ENCODE peak calls at places on chromosomes 7 and 10, in eight cellular contexts. E is tibial nerve, L is fibroblast of pulmonary artery, A is GM12865, B is progenitor cell of endocrine pancreas, T is fibroblast of the aortic adventitia, W is lung, G is nephron progenitor cell. S is an unnamed sample.

GRCh38 chr7:64888901-64889685 is 14.0 kb upstream of the ZNF273 start:
- DNase-seq in E (no peak), B (no peak), A (no peak), T (peak), W (peak), G (peak), L (no peak), S (peak)

GRCh38 chr7:32594965-32595364 is 99.7 kb downstream of the AVL9 start:
- DNase-seq in A (no peak), T (no peak), E (no peak), W (no peak), B (no peak), G (no peak), L (no peak), S (no peak)

GRCh38 chr7:159027803-159028455 is 116.7 kb downstream of the VIPR2 start:
- DNase-seq in L (no peak), A (no peak), E (no peak), G (peak), B (no peak), W (no peak), T (no peak), S (no peak)

GRCh38 chr7:98130959-98131358 is 24.3 kb downstream of the LMTK2 start:
- DNase-seq in W (no peak), A (no peak), T (peak), L (no peak), G (no peak), E (no peak), B (no peak), S (no peak)

GRCh38 chr7:923108-924041 is 31.1 kb downstream of the ADAP1 start:
- DNase-seq in B (no peak), W (peak), G (peak), L (peak), E (peak), A (peak), T (no peak), S (no peak)

GRCh38 chr10:46553238-46554049 is 3.0 kb downstream of the GPRIN2 start:
- DNase-seq in B (peak), G (peak), A (no peak), W (peak), T (no peak), L (no peak), E (peak), S (peak)

GRCh38 chr10:129507216-129507615 is 40.2 kb downstream of the MGMT start:
- DNase-seq in B (no peak), E (no peak), A (no peak), L (no peak), G (no peak), W (no peak), T (no peak), S (no peak)

GRCh38 chr7:128167791-128168666 is 73.0 kb upstream of the LEP start:
- DNase-seq in W (no peak), G (peak), E (no peak), L (no peak), T (no peak), B (no peak), A (no peak), S (no peak)

GRCh38 chr10:67815571-67816059 is 22.4 kb downstream of the DNAJC12 start:
- DNase-seq in E (no peak), L (peak), B (no peak), W (no peak), A (no peak), T (peak), G (no peak), S (no peak)

GRCh38 chr10:78838141-78838540 is 230.6 kb upstream of the ZMIZ1 start:
- DNase-seq in E (no peak), T (peak), A (no peak), B (no peak), L (no peak), G (no peak), W (no peak), S (no peak)

GRCh38 chr7:138900040-138900828 is 81.0 kb downstream of the KIAA1549 start:
- DNase-seq in T (no peak), W (no peak), A (no peak), E (no peak), L (peak), G (no peak), B (no peak), S (no peak)

GRCh38 chr7:143351060-143351459 is 11.5 kb downstream of the FAM131B start:
- DNase-seq in T (no peak), B (no peak), E (no peak), W (no peak), G (no peak), A (no peak), L (no peak), S (no peak)

GRCh38 chr7:80583901-80584300 is 54.5 kb upstream of the CD36 start:
- DNase-seq in G (no peak), L (peak), B (no peak), W (no peak), E (no peak), T (peak), A (no peak), S (no peak)

GRCh38 chr7:157990878-157991250 is 596.8 kb downstream of the PTPRN2 start:
- DNase-seq in W (no peak), T (no peak), L (no peak), A (no peak), B (no peak), E (no peak), G (no peak), S (no peak)

GRCh38 chr10:86545097-86545496 is 23.5 kb upstream of the WAPL start:
- DNase-seq in B (no peak), G (no peak), A (no peak), E (no peak), T (no peak), W (no peak), L (no peak), S (no peak)

GRCh38 chr7:20894806-20895205 is 108.1 kb upstream of the SP8 start:
- DNase-seq in B (no peak), T (no peak), L (no peak), E (no peak), W (no peak), A (no peak), G (no peak), S (no peak)

GRCh38 chr10:79243211-79244067 is 103.8 kb upstream of the PPIF start:
- DNase-seq in G (peak), E (no peak), W (no peak), B (peak), T (no peak), L (no peak), A (peak), S (peak)

GRCh38 chr10:43955978-43956377 is 307.3 kb upstream of the ZNF32 start:
- DNase-seq in L (no peak), E (no peak), B (no peak), T (no peak), W (no peak), G (no peak), A (no peak), S (no peak)

GRCh38 chr7:13017881-13018280 is 330.4 kb downstream of the ARL4A start:
- DNase-seq in L (no peak), G (no peak), B (no peak), E (no peak), T (no peak), W (no peak), A (no peak), S (no peak)

GRCh38 chr10:14560274-14560673 is 214.4 kb downstream of the FAM107B start:
- DNase-seq in E (no peak), B (no peak), T (peak), G (no peak), L (peak), A (peak), W (no peak), S (peak)

GRCh38 chr7:116630932-116631449 is 41.0 kb upstream of the MET start:
- DNase-seq in L (peak), G (peak), W (peak), B (no peak), A (peak), E (peak), T (peak), S (no peak)

GRCh38 chr10:131802991-131803390 is 97.8 kb upstream of the PPP2R2D start:
- DNase-seq in W (no peak), A (no peak), T (no peak), G (no peak), E (no peak), B (no peak), L (no peak), S (no peak)

GRCh38 chr7:45138433-45139267 is 18.9 kb upstream of the RAMP3 start:
- DNase-seq in L (no peak), B (no peak), A (no peak), G (no peak), T (no peak), E (no peak), W (no peak), S (no peak)

GRCh38 chr10:111221682-111222470 is 145.0 kb downstream of the ADRA2A start:
- DNase-seq in T (no peak), W (no peak), E (no peak), A (no peak), G (no peak), L (no peak), B (no peak), S (no peak)

GRCh38 chr10:102227050-102227449 is 951 bp downstream of the ELOVL3 start:
- DNase-seq in B (no peak), W (peak), E (no peak), L (peak), T (peak), G (no peak), A (no peak), S (no peak)

GRCh38 chr7:99733448-99733847 is 1.5 kb downstream of the CYP3A7 start:
- DNase-seq in B (no peak), T (no peak), A (peak), E (no peak), G (peak), W (no peak), L (no peak), S (peak)

GRCh38 chr7:101941481-101942383 is 124.3 kb downstream of the CUX1 start:
- DNase-seq in E (no peak), B (no peak), W (peak), A (peak), T (peak), L (peak), G (no peak), S (no peak)

GRCh38 chr10:18290651-18291313 is 150.6 kb downstream of the CACNB2 start:
- DNase-seq in B (no peak), G (no peak), T (no peak), E (no peak), A (no peak), L (no peak), W (no peak), S (no peak)

GRCh38 chr7:33743594-33743993 is 161.7 kb upstream of the BMPER start:
- DNase-seq in T (peak), L (peak), W (no peak), E (no peak), A (no peak), G (no peak), B (no peak), S (no peak)

GRCh38 chr10:88680958-88681357 is 16.7 kb downstream of the LIPF start:
- DNase-seq in B (no peak), L (peak), E (no peak), G (no peak), T (no peak), W (no peak), A (no peak), S (no peak)

GRCh38 chr10:61978965-61979364 is 77.5 kb downstream of the ARID5B start:
- DNase-seq in W (no peak), B (no peak), A (no peak), T (no peak), L (no peak), E (no peak), G (no peak), S (no peak)

GRCh38 chr10:117547301-117548153 is 5.0 kb downstream of the EMX2 start:
- DNase-seq in W (no peak), E (no peak), B (no peak), G (no peak), A (no peak), T (no peak), L (no peak), S (no peak)

GRCh38 chr7:95578299-95578855 is 17.9 kb downstream of the PDK4 start:
- DNase-seq in B (no peak), E (no peak), G (no peak), L (no peak), T (no peak), A (no peak), W (no peak), S (no peak)

GRCh38 chr10:119495545-119495944 is 47.0 kb downstream of the RGS10 start:
- DNase-seq in L (no peak), G (no peak), B (no peak), T (no peak), A (no peak), W (no peak), E (no peak), S (no peak)

GRCh38 chr10:119495061-119495505 is 47.4 kb downstream of the RGS10 start:
- DNase-seq in T (no peak), B (no peak), W (no peak), A (no peak), G (no peak), L (no peak), E (no peak), S (no peak)

GRCh38 chr10:119496282-119496681 is 46.2 kb downstream of the RGS10 start:
- DNase-seq in A (peak), E (no peak), L (no peak), B (no peak), T (no peak), W (no peak), G (no peak), S (no peak)

GRCh38 chr10:119493155-119493554 is 49.4 kb downstream of the RGS10 start:
- DNase-seq in B (no peak), L (no peak), G (no peak), W (no peak), A (no peak), T (no peak), E (no peak), S (no peak)

DNA sequence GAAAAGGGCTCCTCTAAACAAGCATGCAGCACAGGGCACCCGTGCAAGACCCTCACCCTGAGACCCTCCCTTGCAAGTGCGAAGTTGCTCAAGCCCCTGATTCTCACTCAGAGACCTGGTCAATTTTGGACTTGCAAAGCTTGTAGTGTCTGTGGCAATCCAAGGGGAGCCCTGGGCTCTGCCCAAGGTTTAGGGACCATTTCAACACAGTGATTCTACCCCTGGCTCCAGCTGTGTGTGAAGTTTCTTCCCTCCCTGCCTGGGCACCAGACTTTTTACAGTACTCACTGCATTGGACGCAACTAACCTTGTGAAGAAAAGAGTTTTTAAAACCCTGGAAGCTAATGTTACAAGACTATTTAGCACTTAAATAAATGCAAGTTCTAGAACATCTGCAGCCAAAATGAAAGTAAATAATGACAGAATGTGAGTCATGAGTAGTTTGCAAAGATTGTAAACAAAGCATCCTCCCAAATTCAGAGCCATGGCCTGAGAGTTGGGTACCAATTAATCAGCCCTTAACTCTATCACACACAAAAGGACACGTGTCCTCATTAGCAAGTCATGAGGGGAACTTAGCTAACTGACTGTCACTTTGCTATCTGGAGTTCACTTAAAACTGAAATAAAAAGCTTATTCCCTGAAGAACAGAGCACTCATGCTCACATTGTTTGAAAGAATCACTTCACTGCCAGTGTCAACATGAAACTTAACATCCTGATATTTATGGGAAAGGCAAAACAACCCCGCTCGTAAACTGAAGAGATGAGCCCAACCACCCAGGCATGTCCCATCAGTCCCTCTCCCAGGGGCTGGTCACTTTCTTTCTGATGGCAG is 48.1 kb downstream of the RGS10 start:
- DNase-seq in A (no peak), E (no peak), L (no peak), G (no peak), T (peak), W (no peak), B (no peak), S (no peak)
- TF ChIP-seq CTCF in A (no peak), E (no peak), L (no peak), G (no peak), T (no peak), W (no peak), B (no peak), S (no peak)

GRCh38 chr7:147015999-147016398 is 899.4 kb downstream of the CNTNAP2 start:
- DNase-seq in W (no peak), T (no peak), L (no peak), A (no peak), E (no peak), B (no peak), G (no peak), S (no peak)
- TF ChIP-seq CTCF in W (no peak), T (no peak), L (no peak), A (no peak), E (no peak), B (no peak), G (no peak), S (no peak)

GRCh38 chr10:53315709-53316108 is 543.1 kb upstream of the MBL2 start:
- DNase-seq in W (no peak), T (peak), E (no peak), G (no peak), L (peak), B (no peak), A (no peak), S (no peak)
- TF ChIP-seq CTCF in W (no peak), T (no peak), E (no peak), G (no peak), L (no peak), B (no peak), A (no peak), S (no peak)

GRCh38 chr10:75431180-75432111 is at the start of gene LRMDA:
- DNase-seq in G (peak), W (peak), B (peak), L (peak), A (no peak), T (peak), E (peak), S (peak)

GRCh38 chr10:75429159-75429827 is 2.1 kb upstream of the LRMDA start:
- DNase-seq in G (no peak), W (no peak), T (no peak), B (no peak), A (no peak), E (no peak), L (no peak), S (no peak)

GRCh38 chr10:75430000-75430763 is 1.2 kb upstream of the LRMDA start:
- DNase-seq in B (no peak), T (peak), G (peak), L (peak), W (peak), A (peak), E (no peak), S (peak)

GRCh38 chr10:75426880-75427279 is 4.5 kb upstream of the LRMDA start:
- DNase-seq in T (no peak), A (no peak), E (no peak), L (no peak), B (no peak), W (no peak), G (no peak), S (no peak)

GRCh38 chr10:75428434-75429158 is 2.8 kb upstream of the LRMDA start:
- DNase-seq in A (peak), E (no peak), B (no peak), L (no peak), T (peak), G (no peak), W (no peak), S (no peak)
- TF ChIP-seq CTCF in A (no peak), E (no peak), B (no peak), L (no peak), T (no peak), G (no peak), W (no peak), S (no peak)

GRCh38 chr10:109773818-109774440 is 149.4 kb downstream of the XPNPEP1 start:
- DNase-seq in W (no peak), B (no peak), G (no peak), A (peak), L (peak), E (no peak), T (peak), S (no peak)
- TF ChIP-seq CTCF in W (no peak), B (peak), G (peak), A (peak), L (peak), E (peak), T (peak), S (peak)

GRCh38 chr10:115572740-115573455 is 479.7 kb downstream of the ATRNL1 start:
- DNase-seq in A (peak), W (no peak), E (no peak), T (no peak), G (peak), B (no peak), L (no peak), S (peak)
- TF ChIP-seq CTCF in A (peak), W (no peak), E (no peak), T (no peak), G (peak), B (peak), L (no peak), S (peak)

DNA sequence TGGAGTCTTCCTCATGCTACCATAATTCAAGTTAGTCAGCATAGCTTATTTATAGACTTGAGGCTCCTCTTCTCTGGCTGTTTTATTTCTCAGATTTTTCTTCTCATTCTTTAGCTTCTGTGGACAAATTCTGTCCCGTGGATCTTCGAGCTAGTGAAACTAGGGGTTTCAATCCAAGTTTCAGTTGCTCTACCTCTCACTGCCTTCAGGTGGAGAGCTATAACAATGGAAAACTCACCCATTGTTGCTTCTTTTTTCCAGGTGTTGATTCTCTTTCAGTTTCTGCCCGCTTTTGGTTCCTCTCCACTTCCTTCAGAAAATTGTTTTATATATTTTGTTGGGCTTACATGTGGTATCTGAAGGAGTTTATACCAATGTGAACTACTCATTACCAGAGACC is 266.0 kb downstream of the TCF7L2 start:
- DNase-seq in E (no peak), A (no peak), T (peak), G (no peak), W (no peak), L (no peak), B (no peak), S (no peak)
- TF ChIP-seq CTCF in E (no peak), A (no peak), T (peak), G (no peak), W (no peak), L (no peak), B (peak), S (no peak)

S was measured in endothelial cell.